ENCODE peak calls at places on chromosomes 3 and 15, in four cellular contexts. Y is uterus, C is transverse colon, U is Peyer's patch. Z is an unnamed sample.

GRCh38 chr15:33580526-33580925 is 269.8 kb downstream of the RYR3 start:
- DNase-seq in Y (no peak), C (no peak), U (no peak), Z (no peak)

GRCh38 chr3:128851601-128852000 is 27.8 kb upstream of the ACAD9 start:
- DNase-seq in Y (no peak), C (no peak), U (no peak), Z (no peak)

GRCh38 chr3:196502775-196503181 is 790 bp downstream of the RNF168 start:
- DNase-seq in Y (peak), C (peak), U (peak), Z (peak)

GRCh38 chr3:19799115-19799514 is 134.9 kb downstream of the EFHB start:
- DNase-seq in Y (no peak), C (no peak), U (no peak), Z (no peak)

GRCh38 chr3:89098173-89098572 is 9.2 kb upstream of the EPHA3 start:
- DNase-seq in Y (no peak), C (no peak), U (no peak), Z (no peak)

GRCh38 chr3:30319713-30320112 is 286.7 kb upstream of the TGFBR2 start:
- DNase-seq in Y (peak), C (peak), U (peak), Z (peak)

GRCh38 chr3:20121088-20121487 is 64.9 kb downstream of the SGO1 start:
- DNase-seq in Y (no peak), C (no peak), U (no peak), Z (no peak)

GRCh38 chr3:14329842-14330241 is 72.6 kb upstream of the SLC6A6 start:
- DNase-seq in Y (no peak), C (no peak), U (no peak), Z (no peak)

GRCh38 chr15:37061996-37062395 is 38.4 kb downstream of the MEIS2 start:
- DNase-seq in Y (no peak), C (no peak), U (no peak), Z (no peak)

GRCh38 chr15:40082195-40082868 is 26.3 kb downstream of the BMF start:
- DNase-seq in Y (no peak), C (peak), U (peak), Z (no peak)

GRCh38 chr3:119856695-119857094 is 74.8 kb downstream of the NR1I2 start:
- DNase-seq in Y (no peak), C (no peak), U (no peak), Z (no peak)

GRCh38 chr3:132088291-132088690 is 53.5 kb upstream of the CPNE4 start:
- DNase-seq in Y (no peak), C (no peak), U (no peak), Z (no peak)

GRCh38 chr3:183298708-183299153 is 45.7 kb downstream of the B3GNT5 start:
- DNase-seq in Y (peak), C (peak), U (peak), Z (peak)

GRCh38 chr15:90004252-90004651 is 3.1 kb downstream of the ZNF710 start:
- DNase-seq in Y (no peak), C (no peak), U (no peak), Z (no peak)

GRCh38 chr15:89177116-89177515 is 44.3 kb downstream of the RLBP1 start:
- DNase-seq in Y (no peak), C (no peak), U (no peak), Z (no peak)

GRCh38 chr15:74201656-74202420 is 749 bp downstream of the STRA6 start:
- DNase-seq in Y (no peak), C (no peak), U (no peak), Z (no peak)

GRCh38 chr3:32963871-32964270 is 12.4 kb downstream of the CCR4 start:
- DNase-seq in Y (no peak), C (no peak), U (no peak), Z (no peak)

GRCh38 chr15:39860200-39860599 is 59.9 kb downstream of the GPR176 start:
- DNase-seq in Y (no peak), C (no peak), U (no peak), Z (no peak)

GRCh38 chr3:184443364-184443763 is 63.5 kb downstream of the CHRD start:
- DNase-seq in Y (no peak), C (no peak), U (no peak), Z (no peak)

GRCh38 chr15:29638781-29639180 is 183.5 kb downstream of the TJP1 start:
- DNase-seq in Y (no peak), C (no peak), U (no peak), Z (no peak)

GRCh38 chr3:169044341-169045113 is 619.0 kb downstream of the MECOM start:
- DNase-seq in Y (no peak), C (no peak), U (no peak), Z (no peak)

GRCh38 chr15:83310521-83311456 is 26.3 kb upstream of the BNC1 start:
- DNase-seq in Y (no peak), C (no peak), U (no peak), Z (no peak)

GRCh38 chr15:69265347-69265955 is 33.3 kb upstream of the PAQR5 start:
- DNase-seq in Y (no peak), C (no peak), U (no peak), Z (peak)

GRCh38 chr3:170485696-170486095 is 67.0 kb downstream of the CLDN11 start:
- DNase-seq in Y (no peak), C (no peak), U (no peak), Z (no peak)

GRCh38 chr3:48189321-48189720 is 1.1 kb upstream of the CDC25A start:
- DNase-seq in Y (no peak), C (no peak), U (no peak), Z (no peak)

GRCh38 chr3:170966495-170966894 is 58.1 kb upstream of the EIF5A2 start:
- DNase-seq in Y (no peak), C (no peak), U (no peak), Z (no peak)

GRCh38 chr15:67501177-67501835 is 19.6 kb upstream of the C15orf61 start:
- DNase-seq in Y (no peak), C (no peak), U (no peak), Z (peak)

GRCh38 chr3:105285653-105286241 is 81.0 kb upstream of the ALCAM start:
- DNase-seq in Y (no peak), C (no peak), U (no peak), Z (no peak)
- TF ChIP-seq POLR2A in Y (no peak), C (no peak), U (no peak), Z (no peak)

GRCh38 chr15:45402162-45402954 is 24.0 kb upstream of the GATM start:
- DNase-seq in Y (peak), C (peak), U (peak), Z (peak)
- TF ChIP-seq POLR2A in Y (peak), C (peak), U (peak), Z (peak)

GRCh38 chr3:126983276-126983652 is 349 bp downstream of the PLXNA1 start:
- DNase-seq in Y (no peak), C (no peak), U (no peak), Z (peak)

GRCh38 chr3:126983653-126984390 is 907 bp downstream of the PLXNA1 start:
- DNase-seq in Y (no peak), C (peak), U (peak), Z (peak)

GRCh38 chr3:126984391-126985142 is 1.7 kb downstream of the PLXNA1 start:
- DNase-seq in Y (no peak), C (no peak), U (no peak), Z (no peak)

GRCh38 chr3:126982125-126982521 is 792 bp upstream of the PLXNA1 start:
- DNase-seq in Y (no peak), C (peak), U (peak), Z (no peak)

GRCh38 chr3:126982522-126983175 is at the start of gene PLXNA1:
- DNase-seq in Y (peak), C (peak), U (peak), Z (peak)
- TF ChIP-seq POLR2A in Y (peak), C (no peak), U (peak), Z (no peak)

GRCh38 chr3:16137044-16137443 is 37.4 kb upstream of the GALNT15 start:
- DNase-seq in Y (no peak), C (no peak), U (no peak), Z (no peak)

GRCh38 chr3:16137977-16138376 is 36.5 kb upstream of the GALNT15 start:
- DNase-seq in Y (no peak), C (no peak), U (no peak), Z (no peak)

GRCh38 chr3:16140894-16141285 is 33.6 kb upstream of the GALNT15 start:
- DNase-seq in Y (no peak), C (no peak), U (no peak), Z (no peak)

GRCh38 chr3:16142350-16143050 is 32.0 kb upstream of the GALNT15 start:
- DNase-seq in Y (no peak), C (no peak), U (no peak), Z (no peak)

DNA sequence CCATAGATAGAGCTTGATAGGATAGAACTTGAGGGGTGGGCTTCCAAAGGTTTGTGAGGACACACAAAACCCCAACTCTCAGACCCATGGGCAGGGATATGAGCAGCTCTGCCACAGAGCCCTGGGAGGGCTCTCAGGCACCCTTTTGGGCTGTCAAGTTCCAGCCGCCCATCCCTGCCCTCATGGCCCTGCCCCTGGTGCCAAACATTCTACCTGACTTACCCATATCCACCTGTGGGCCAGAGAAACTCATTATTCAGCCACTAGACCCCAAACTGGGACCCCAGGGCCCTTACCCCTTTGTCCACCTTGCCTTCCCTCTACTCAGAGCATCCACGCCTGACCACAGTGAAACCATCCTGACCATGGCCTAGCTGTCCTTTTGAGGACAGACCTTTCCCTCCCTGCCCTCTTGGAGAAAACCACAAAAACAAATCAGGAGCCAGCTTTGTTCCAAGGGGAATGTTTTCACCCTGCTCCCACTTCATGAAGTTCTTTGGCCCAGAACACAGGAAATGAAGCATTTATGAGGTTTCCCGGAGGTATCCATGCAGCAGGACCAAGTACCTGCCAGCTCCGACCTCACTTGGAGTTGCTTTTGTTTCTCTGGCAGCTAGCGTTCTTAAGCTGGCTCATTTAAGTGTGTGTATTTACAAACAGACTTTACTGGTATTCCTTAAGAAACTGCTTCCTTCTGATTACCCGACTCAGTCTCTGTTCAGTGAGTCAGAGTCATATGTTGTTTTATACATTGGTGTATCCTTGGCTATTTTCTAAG is 34.2 kb upstream of the GALNT15 start:
- DNase-seq in Y (peak), C (peak), U (peak), Z (no peak)
- TF ChIP-seq POLR2A in Y (no peak), C (no peak), U (no peak), Z (no peak)

DNA sequence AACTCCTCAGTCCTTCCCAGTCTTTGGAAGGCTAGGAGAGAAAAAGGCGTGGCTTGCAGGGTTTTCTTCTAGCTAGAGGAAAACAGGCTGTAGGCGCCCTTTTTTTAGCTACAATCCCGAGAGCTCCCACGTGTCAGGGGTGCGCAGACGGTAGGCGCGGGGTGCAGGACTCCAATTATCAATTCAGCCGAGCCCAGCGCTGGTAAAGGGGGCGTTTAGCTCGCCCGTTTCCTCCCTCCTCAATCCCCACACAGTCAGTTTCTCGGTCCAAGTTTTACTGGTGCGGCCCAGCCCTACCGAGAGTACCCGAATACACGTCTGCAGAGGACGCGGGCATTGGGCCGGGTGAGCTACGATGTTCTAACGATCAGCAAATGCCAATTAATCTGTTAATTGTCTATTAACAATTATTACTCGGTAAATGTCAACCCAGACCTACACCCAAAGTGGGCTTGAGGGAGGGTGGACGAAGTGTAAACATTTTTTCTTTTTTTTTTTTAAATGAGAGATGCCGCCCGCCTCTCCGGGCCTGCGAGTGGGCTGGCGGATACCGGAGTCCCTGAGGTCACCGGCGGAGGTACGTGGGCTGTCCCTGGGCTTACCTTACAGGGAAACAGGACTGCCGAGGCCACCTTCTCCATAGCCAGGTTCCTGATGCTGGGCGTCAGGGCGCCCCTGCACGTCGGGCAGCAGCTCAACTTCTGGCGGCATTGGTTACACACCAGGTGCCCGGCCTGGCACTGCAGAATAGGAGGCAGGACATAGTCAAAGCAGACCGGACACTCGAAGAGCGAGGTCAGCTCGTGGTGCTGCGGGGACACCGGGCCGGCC is 923 bp downstream of the SIAH2 start:
- DNase-seq in Y (peak), C (peak), U (peak), Z (peak)
- TF ChIP-seq POLR2A in Y (peak), C (peak), U (peak), Z (peak)

DNA sequence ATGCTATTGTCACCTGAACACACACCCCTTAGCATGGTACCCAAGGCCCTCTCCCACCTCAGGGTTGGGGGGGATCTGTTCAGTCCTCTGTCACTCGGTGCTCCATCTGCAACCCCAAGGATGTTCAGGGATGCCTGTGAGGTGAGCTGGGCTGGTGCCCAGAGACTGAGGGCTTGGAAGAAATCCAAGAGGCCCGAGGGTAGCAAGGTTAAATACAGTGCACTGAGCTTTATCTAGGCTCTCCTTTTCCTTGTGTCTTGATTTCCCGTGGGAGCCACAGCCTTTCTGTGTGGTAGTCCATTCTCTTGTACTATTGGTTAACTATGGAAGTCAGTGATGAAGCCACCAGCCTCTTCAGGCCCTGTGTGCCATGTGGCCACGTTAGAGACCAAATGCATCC is 18.7 kb upstream of the WNT5A start:
- DNase-seq in Y (no peak), C (no peak), U (no peak), Z (no peak)
- TF ChIP-seq POLR2A in Y (no peak), C (no peak), U (no peak), Z (no peak)

DNA sequence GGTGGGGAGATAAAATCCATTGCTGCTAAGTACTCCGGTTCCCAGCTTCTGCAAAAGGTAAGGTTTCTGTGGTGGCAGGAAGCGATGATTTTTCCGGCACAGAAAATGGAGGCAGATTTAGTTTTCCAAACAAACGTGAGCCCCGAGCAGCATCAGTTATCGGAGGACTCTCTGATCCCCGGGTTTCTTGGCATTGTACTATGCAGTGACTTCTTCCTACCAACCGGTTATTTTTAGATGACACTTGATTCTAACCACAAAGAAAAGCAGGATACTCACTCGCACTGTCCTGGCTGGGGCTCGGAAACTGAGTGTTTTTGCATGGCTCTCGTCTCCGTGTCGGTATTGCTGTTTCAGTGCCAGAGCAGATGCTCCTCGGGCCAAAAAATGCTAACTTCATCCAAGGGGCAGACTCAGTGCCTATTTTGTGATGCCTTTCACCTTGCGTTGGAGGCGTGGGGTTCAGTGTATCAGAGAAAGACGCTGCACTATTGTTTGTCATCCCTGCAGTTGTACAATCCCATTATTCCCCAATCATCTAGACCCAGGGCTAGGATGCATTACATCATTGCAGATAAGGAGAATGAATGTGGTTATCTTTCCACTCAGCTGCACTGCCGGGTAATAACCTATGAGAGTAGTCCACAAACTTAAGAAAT is 1.3 kb downstream of the CACNA2D3 start:
- DNase-seq in Y (no peak), C (no peak), U (no peak), Z (peak)
- TF ChIP-seq POLR2A in Y (no peak), C (no peak), U (no peak), Z (no peak)

DNA sequence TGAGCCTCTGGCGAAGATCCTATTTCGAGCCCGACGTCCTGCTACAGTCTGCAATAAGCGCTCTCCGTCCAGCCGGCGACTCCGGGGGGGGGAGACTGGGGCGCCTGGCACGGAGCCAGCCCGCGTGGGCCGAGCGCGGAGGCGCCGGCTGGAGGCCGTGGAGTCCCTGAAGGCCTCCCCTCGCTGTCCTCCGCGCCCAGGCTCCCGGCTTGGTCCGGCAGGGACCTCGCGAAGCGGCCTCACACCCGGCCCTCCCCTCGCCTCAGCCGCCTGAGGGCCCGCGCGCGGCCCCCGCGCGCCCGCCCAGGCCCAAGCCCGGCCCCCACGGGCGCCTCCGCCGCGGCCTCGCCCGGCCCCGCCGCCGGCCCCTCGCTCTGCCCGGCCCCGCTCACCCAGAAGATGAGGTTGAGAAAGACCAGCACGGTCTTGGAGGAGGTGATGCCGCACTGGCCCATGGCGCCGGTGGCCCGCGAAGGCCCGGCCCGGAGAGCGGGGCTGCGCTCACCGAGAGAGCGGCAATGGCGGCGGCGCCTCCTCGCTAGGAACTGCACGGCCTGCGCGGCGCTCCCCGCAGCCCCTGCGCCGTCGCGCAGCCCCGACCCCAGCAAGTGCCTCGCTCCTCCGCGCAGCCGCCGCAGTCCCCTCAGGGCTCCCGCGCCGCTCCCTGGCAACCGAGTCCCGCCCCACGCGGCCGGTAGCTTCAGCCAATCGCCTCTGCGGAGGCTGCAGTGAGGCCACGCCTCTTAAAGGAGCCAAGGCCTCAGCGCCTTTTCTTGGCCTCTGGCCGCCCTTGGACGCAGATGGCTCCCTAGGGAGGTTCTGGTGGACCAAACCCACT is at the start of gene TSPAN3:
- DNase-seq in Y (peak), C (peak), U (peak), Z (peak)
- TF ChIP-seq POLR2A in Y (peak), C (peak), U (peak), Z (peak)